ENCODE peak calls at places on chromosomes 1 and 21, in five cellular contexts. O is uterus; X is CD4-positive, alpha-beta T cell; D is heart left ventricle; J is pancreas. H is an unnamed sample.
A peak's percentile ranks its signal among the peaks of the same experiment; 100 is the strongest.

GRCh38 chr21:35136586-35137254 is 87.6 kb upstream of the RUNX1 start:
- DNase-seq in O (no peak), X (no peak), D (no peak), J (no peak), H (no peak)

GRCh38 chr21:44532165-44532564 is 7.8 kb downstream of the KRTAP10-1 start:
- DNase-seq in O (no peak), X (no peak), D (no peak), J (no peak), H (peak; percentile 30)

GRCh38 chr1:22139066-22139594 is 3.8 kb downstream of the WNT4 start:
- DNase-seq in O (no peak), X (no peak), D (no peak), J (no peak), H (no peak)

GRCh38 chr1:68087184-68087583 is 36.8 kb upstream of the DIRAS3 start:
- DNase-seq in O (no peak), X (no peak), D (no peak), J (no peak), H (no peak)

GRCh38 chr1:181011301-181012202 is 11.1 kb downstream of the STX6 start:
- DNase-seq in O (no peak), X (no peak), D (no peak), J (no peak), H (no peak)

GRCh38 chr1:230153655-230154296 is 86.7 kb downstream of the GALNT2 start:
- DNase-seq in O (no peak), X (no peak), D (no peak), J (no peak), H (peak; percentile 77)

GRCh38 chr1:167369933-167370332 is 148.4 kb downstream of the CD247 start:
- DNase-seq in O (no peak), X (no peak), D (no peak), J (no peak), H (no peak)

GRCh38 chr1:182633031-182633430 is 28.8 kb upstream of the RGS16 start:
- DNase-seq in O (no peak), X (no peak), D (no peak), J (no peak), H (no peak)

GRCh38 chr1:59288046-59288445 is 8.8 kb upstream of the FGGY start:
- DNase-seq in O (no peak), X (no peak), D (no peak), J (no peak), H (no peak)

GRCh38 chr1:207309775-207310273 is 11.7 kb upstream of the CD55 start:
- DNase-seq in O (no peak), X (no peak), D (no peak), J (no peak), H (no peak)

GRCh38 chr1:52424238-52424637 is 19.8 kb downstream of the PRPF38A start:
- DNase-seq in O (no peak), X (peak; percentile 11), D (no peak), J (no peak), H (no peak)

GRCh38 chr1:10891081-10891480 is 94.6 kb upstream of the CASZ1 start:
- DNase-seq in O (no peak), X (no peak), D (no peak), J (no peak), H (no peak)

GRCh38 chr1:200336901-200337391 is 72.9 kb downstream of the ZNF281 start:
- DNase-seq in O (no peak), X (no peak), D (no peak), J (no peak), H (no peak)

GRCh38 chr1:179969962-179970361 is 15.4 kb downstream of the CEP350 start:
- DNase-seq in O (no peak), X (no peak), D (no peak), J (no peak), H (no peak)

GRCh38 chr1:179968284-179968993 is 13.8 kb downstream of the CEP350 start:
- DNase-seq in O (no peak), X (no peak), D (no peak), J (no peak), H (no peak)

GRCh38 chr1:179971563-179972496 is 17.2 kb downstream of the CEP350 start:
- DNase-seq in O (no peak), X (no peak), D (no peak), J (no peak), H (no peak)

GRCh38 chr1:179966551-179966950 is 11.9 kb downstream of the CEP350 start:
- DNase-seq in O (no peak), X (no peak), D (no peak), J (no peak), H (no peak)

GRCh38 chr1:179968994-179969919 is 14.6 kb downstream of the CEP350 start:
- DNase-seq in O (no peak), X (no peak), D (no peak), J (no peak), H (no peak)
- H3K27ac ChIP-seq in O (peak overlapping the region; percentile 66), X (no peak overlapping the region), D (peak overlapping the region; percentile 74), J (no peak overlapping the region), H (peak overlapping the region; percentile 71)

DNA sequence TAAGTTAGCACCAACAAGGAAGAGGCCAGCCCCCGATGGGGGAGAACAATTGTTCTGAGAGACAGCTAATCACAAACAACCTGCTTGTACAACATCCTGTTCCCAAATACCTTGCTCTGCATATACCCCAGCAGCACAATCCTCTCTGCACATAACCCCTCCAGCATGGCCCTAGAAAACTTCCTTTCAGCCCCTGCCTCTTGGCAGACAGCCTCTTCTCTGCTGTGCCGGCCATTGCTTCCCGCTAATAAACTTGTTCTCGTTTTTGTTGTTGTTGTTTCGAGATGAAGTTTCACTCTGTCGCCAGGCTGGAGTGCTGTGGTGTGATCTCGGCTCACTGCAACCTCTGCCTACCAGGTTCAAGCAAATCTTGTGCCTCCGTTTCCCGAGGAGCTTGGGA is 392.7 kb downstream of the SMYD3 start:
- DNase-seq in O (no peak), X (no peak), D (no peak), J (no peak), H (no peak)
- H3K27ac ChIP-seq in O (no peak overlapping the region), X (no peak overlapping the region), D (no peak overlapping the region), J (no peak overlapping the region), H (no peak overlapping the region)

GRCh38 chr1:156874572-156874971 is 13.9 kb downstream of the NTRK1 start:
- DNase-seq in O (no peak), X (no peak), D (no peak), J (no peak), H (no peak)
- H3K27ac ChIP-seq in O (no peak overlapping the region), X (no peak overlapping the region), D (no peak overlapping the region), J (no peak overlapping the region), H (no peak overlapping the region)

GRCh38 chr1:56444960-56445646 is 134.3 kb downstream of the PLPP3 start:
- DNase-seq in O (no peak), X (no peak), D (no peak), J (no peak), H (no peak)

GRCh38 chr1:56448937-56449336 is 130.4 kb downstream of the PLPP3 start:
- DNase-seq in O (peak; percentile 52), X (no peak), D (no peak), J (no peak), H (peak; percentile 78)

GRCh38 chr1:56448529-56448928 is 130.8 kb downstream of the PLPP3 start:
- DNase-seq in O (no peak), X (no peak), D (no peak), J (no peak), H (no peak)

GRCh38 chr1:56447732-56448276 is 131.6 kb downstream of the PLPP3 start:
- DNase-seq in O (no peak), X (no peak), D (no peak), J (no peak), H (no peak)

DNA sequence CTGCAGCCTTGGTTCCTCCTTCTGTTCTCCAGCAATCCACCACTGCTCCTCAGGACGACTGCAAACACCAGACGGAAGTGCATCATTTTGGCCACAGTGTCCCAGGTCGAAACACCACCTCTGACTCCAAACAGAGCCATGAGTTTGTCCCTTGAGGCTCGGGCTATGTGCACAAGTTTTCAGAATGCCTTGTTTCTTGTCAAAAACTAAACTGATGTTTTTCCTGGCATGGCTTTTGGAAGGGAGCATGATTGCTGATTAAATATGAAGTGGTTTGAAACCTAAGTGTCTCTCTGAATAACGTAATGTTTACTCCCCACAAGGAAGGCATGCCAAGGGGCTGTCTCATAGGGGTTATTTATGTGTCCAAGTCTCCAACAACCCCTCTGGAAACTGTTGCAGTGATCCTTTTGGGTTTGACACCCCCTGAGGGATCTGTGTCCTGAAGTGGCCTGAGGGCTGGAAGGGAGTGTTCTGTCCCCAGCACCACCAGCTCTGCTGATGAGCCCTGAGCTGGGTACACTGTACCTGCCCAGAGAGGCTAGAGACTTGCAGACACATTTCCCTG is 132.7 kb downstream of the PLPP3 start:
- DNase-seq in O (peak; percentile 63), X (no peak), D (peak; percentile 67), J (no peak), H (peak; percentile 82)
- H3K27ac ChIP-seq in O (peak overlapping the region; percentile 38), X (no peak overlapping the region), D (peak overlapping the region; percentile 80), J (no peak overlapping the region), H (peak overlapping the region; percentile 53)

GRCh38 chr1:15210651-15211390 is 36.2 kb upstream of the FHAD1 start:
- DNase-seq in O (no peak), X (no peak), D (peak; percentile 43), J (no peak), H (peak; percentile 21)
- H3K27ac ChIP-seq in O (peak overlapping the region; percentile 31), X (no peak overlapping the region), D (no peak overlapping the region), J (no peak overlapping the region), H (peak overlapping the region; percentile 21)

GRCh38 chr21:15061747-15062146 is 3.1 kb downstream of the NRIP1 start:
- DNase-seq in O (no peak), X (no peak), D (no peak), J (no peak), H (no peak)

GRCh38 chr21:15062566-15062965 is 2.2 kb downstream of the NRIP1 start:
- DNase-seq in O (no peak), X (no peak), D (no peak), J (no peak), H (no peak)

GRCh38 chr21:15059397-15059796 is 5.4 kb downstream of the NRIP1 start:
- DNase-seq in O (no peak), X (no peak), D (no peak), J (no peak), H (no peak)

GRCh38 chr21:15060776-15061175 is 4.0 kb downstream of the NRIP1 start:
- DNase-seq in O (no peak), X (no peak), D (no peak), J (no peak), H (no peak)

GRCh38 chr21:15061284-15061683 is 3.5 kb downstream of the NRIP1 start:
- DNase-seq in O (no peak), X (no peak), D (no peak), J (no peak), H (no peak)
- H3K27ac ChIP-seq in O (no peak overlapping the region), X (no peak overlapping the region), D (no peak overlapping the region), J (peak overlapping the region; percentile 1), H (peak overlapping the region; percentile 97)